ENCODE peak calls at places on chromosomes 11 and 22, in four cellular contexts. H, K, D and N are unnamed samples.

GRCh38 chr22:43845981-43846380 is 16.3 kb downstream of the SULT4A1 start:
- DNase-seq in H (no peak), K (no peak), D (no peak), N (no peak)

GRCh38 chr11:119108151-119108856 is 1.2 kb downstream of the C2CD2L start:
- DNase-seq in H (no peak), K (peak; percentile 71), D (no peak), N (peak; percentile 35)

GRCh38 chr22:26457661-26458272 is 25.8 kb downstream of the HPS4 start:
- DNase-seq in H (no peak), K (no peak), D (no peak), N (no peak)

GRCh38 chr22:49037701-49038245 is 789.9 kb downstream of the BRD1 start:
- DNase-seq in H (no peak), K (no peak), D (no peak), N (no peak)

GRCh38 chr11:9607511-9607899 is 34.0 kb downstream of the WEE1 start:
- DNase-seq in H (no peak), K (no peak), D (no peak), N (no peak)

GRCh38 chr11:122922893-122923292 is 40.3 kb downstream of the JHY start:
- DNase-seq in H (no peak), K (no peak), D (no peak), N (no peak)

GRCh38 chr22:50526849-50527801 is 1.7 kb upstream of the SCO2 start:
- DNase-seq in H (peak; percentile 72), K (peak; percentile 29), D (no peak), N (peak; percentile 43)

GRCh38 chr22:42299586-42300285 is 29.3 kb upstream of the TCF20 start:
- DNase-seq in H (no peak), K (no peak), D (no peak), N (no peak)

GRCh38 chr22:17230239-17230638 is 11.0 kb upstream of the ADA2 start:
- DNase-seq in H (no peak), K (peak; percentile 52), D (no peak), N (no peak)

GRCh38 chr22:32985899-32986772 is 72.0 kb downstream of the SYN3 start:
- DNase-seq in H (peak; percentile 85), K (peak; percentile 79), D (peak; percentile 55), N (peak; percentile 86)

GRCh38 chr11:96054870-96055705 is 131.2 kb upstream of the MTMR2 start:
- DNase-seq in H (no peak), K (peak; percentile 63), D (no peak), N (peak; percentile 67)

GRCh38 chr11:32173435-32173834 is 82.6 kb downstream of the RCN1 start:
- DNase-seq in H (peak; percentile 29), K (peak; percentile 43), D (peak; percentile 7), N (peak; percentile 74)
- H3K4me3 ChIP-seq in H (no peak overlapping the region), K (no peak overlapping the region), D (no peak overlapping the region), N (peak overlapping the region; percentile 52)

DNA sequence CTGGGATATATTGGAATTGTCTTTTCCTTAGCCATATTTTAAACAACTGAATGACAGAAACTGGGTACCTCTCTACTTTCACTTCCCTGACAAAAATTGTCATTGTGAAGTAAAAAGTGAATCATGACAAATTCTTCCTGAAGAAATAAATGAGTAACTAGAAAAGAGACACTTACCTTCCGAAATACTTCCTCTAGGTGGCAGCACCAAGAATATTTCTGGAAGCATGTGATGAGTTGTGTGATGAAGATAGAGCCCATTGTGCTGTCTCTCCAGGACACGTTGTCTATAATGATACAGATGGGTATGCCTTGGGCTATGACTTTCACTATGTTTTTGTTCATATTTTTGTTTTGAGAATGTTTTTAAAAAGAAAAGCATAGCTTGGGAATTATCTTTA is 21.5 kb downstream of the CASP4 start:
- DNase-seq in H (no peak), K (peak; percentile 70), D (no peak), N (peak; percentile 61)
- TF ChIP-seq CTCF in H (peak; percentile 48), K (peak; percentile 41), D (peak; percentile 29), N (peak; percentile 44)

DNA sequence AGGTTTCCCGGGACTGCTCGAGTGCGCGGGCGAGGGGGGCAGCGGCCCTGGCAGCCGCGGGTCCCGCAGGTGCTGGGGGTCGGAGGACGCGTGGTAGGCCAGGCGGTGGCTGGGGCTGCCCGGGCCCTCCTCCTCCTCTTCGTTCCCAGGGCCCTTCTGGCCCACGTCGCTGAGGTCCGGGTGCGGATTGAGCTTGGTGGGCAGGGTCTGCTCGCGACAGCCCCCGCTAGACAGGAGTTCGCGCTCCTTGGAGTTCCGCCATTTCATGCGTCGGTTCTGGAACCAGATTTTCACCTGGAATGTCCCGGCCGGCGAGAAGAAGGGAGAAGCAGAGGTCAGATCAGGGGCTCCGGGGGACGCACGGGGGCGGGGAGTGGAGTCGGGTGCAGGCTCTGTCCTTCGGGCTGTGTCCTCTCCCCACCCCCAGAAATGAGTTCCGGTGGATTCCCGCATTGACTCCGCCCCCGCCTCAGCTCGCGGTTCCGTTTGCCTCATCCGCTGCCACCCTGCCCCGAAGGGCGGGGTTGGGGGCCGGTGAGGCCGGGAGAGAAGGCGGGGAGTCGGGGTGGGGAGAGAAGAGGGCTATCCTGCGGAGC is 3.9 kb downstream of the DBX1 start:
- DNase-seq in H (no peak), K (no peak), D (no peak), N (no peak)
- H3K4me3 ChIP-seq in H (no peak overlapping the region), K (no peak overlapping the region), D (no peak overlapping the region), N (no peak overlapping the region)

GRCh38 chr11:129644326-129644725 is 171.3 kb upstream of the TMEM45B start:
- DNase-seq in H (no peak), K (no peak), D (no peak), N (no peak)
- TF ChIP-seq CTCF in H (no peak), K (no peak), D (no peak), N (no peak)